ENCODE peak calls at places on chromosome X, in seven cellular contexts. R, J, L, K, Q, W and S are unnamed samples.

GRCh38 chrX:125132274-125132673 is 187.4 kb upstream of the TEX13C start:
- DNase-seq in R (peak; percentile 0), W (no peak), J (no peak), K (peak; percentile 53), Q (peak; percentile 0), L (peak; percentile 11), S (no peak)

GRCh38 chrX:74519870-74520269 is 94.6 kb downstream of the RLIM start:
- DNase-seq in R (no peak), L (no peak), K (no peak), J (no peak), Q (no peak), W (no peak), S (no peak)

GRCh38 chrX:100648601-100649417 is 4.8 kb downstream of the SRPX2 start:
- DNase-seq in R (peak; percentile 60), Q (peak; percentile 84), K (peak; percentile 57), L (peak; percentile 47), W (no peak), J (no peak), S (peak; percentile 20)

GRCh38 chrX:34528081-34528480 is 129.0 kb downstream of the TMEM47 start:
- DNase-seq in W (no peak), J (no peak), L (no peak), K (no peak), R (no peak), Q (no peak), S (no peak)

GRCh38 chrX:45757272-45757671 is 556.6 kb upstream of the DIPK2B start:
- DNase-seq in R (no peak), Q (no peak), K (no peak), J (no peak), L (no peak), W (no peak), S (no peak)

GRCh38 chrX:21975827-21976226 is 35.3 kb downstream of the SMS start:
- DNase-seq in R (no peak), L (peak; percentile 48), Q (peak; percentile 89), K (peak; percentile 66), J (no peak), W (no peak), S (no peak)

GRCh38 chrX:136906921-136907510 is 26.5 kb upstream of the RBMX start:
- DNase-seq in L (no peak), Q (no peak), J (no peak), K (no peak), R (no peak), W (no peak), S (no peak)

GRCh38 chrX:109952050-109952449 is 50.9 kb upstream of the TMEM164 start:
- DNase-seq in R (no peak), J (no peak), Q (no peak), W (no peak), K (peak; percentile 88), L (no peak), S (no peak)

GRCh38 chrX:110120025-110120424 is 117.1 kb downstream of the TMEM164 start:
- DNase-seq in L (no peak), W (no peak), R (no peak), Q (no peak), K (no peak), J (no peak), S (no peak)

GRCh38 chrX:136185409-136186022 is 38.2 kb downstream of the FHL1 start:
- DNase-seq in Q (peak; percentile 47), R (no peak), L (no peak), J (no peak), W (no peak), K (peak; percentile 41), S (no peak)

GRCh38 chrX:87392369-87392768 is 125.2 kb upstream of the KLHL4 start:
- DNase-seq in J (no peak), R (no peak), W (no peak), L (no peak), Q (no peak), K (no peak), S (no peak)

GRCh38 chrX:47539860-47540259 is 21.1 kb upstream of the ARAF start:
- DNase-seq in L (no peak), W (no peak), Q (peak; percentile 32), J (no peak), R (no peak), K (no peak), S (no peak)

GRCh38 chrX:68832101-68832416 is 3.2 kb downstream of the EFNB1 start:
- DNase-seq in Q (peak; percentile 83), W (peak; percentile 27), R (no peak), K (peak; percentile 70), J (no peak), L (peak; percentile 67), S (peak; percentile 60)

GRCh38 chrX:41045960-41046567 is 39.2 kb upstream of the USP9X start:
- DNase-seq in L (peak; percentile 31), R (no peak), K (no peak), J (no peak), W (peak; percentile 43), Q (peak; percentile 17), S (peak; percentile 13)

GRCh38 chrX:68186552-68187262 is 246.6 kb downstream of the OPHN1 start:
- DNase-seq in L (no peak), R (no peak), K (peak; percentile 69), J (no peak), Q (peak; percentile 47), W (no peak), S (no peak)

GRCh38 chrX:152061083-152061482 is 77.3 kb downstream of the MAGEA10 start:
- DNase-seq in J (no peak), L (no peak), Q (no peak), W (no peak), K (no peak), R (no peak), S (no peak)

GRCh38 chrX:55057691-55058249 is 17.1 kb upstream of the PAGE2B start:
- DNase-seq in K (peak; percentile 61), W (no peak), Q (peak; percentile 28), L (peak; percentile 41), J (no peak), R (peak; percentile 7), S (no peak)

GRCh38 chrX:23114256-23114655 is 114.5 kb downstream of the DDX53 start:
- DNase-seq in J (no peak), W (no peak), R (no peak), K (no peak), L (no peak), Q (no peak), S (no peak)

GRCh38 chrX:1870421-1870820 is 255.6 kb downstream of the ASMT start:
- DNase-seq in K (no peak), L (no peak), J (no peak), W (no peak), Q (no peak), R (no peak), S (no peak)

GRCh38 chrX:49187028-49187394 is 838 bp upstream of the PRICKLE3 start:
- DNase-seq in J (no peak), K (no peak), W (no peak), L (no peak), R (no peak), Q (no peak), S (no peak)

DNA sequence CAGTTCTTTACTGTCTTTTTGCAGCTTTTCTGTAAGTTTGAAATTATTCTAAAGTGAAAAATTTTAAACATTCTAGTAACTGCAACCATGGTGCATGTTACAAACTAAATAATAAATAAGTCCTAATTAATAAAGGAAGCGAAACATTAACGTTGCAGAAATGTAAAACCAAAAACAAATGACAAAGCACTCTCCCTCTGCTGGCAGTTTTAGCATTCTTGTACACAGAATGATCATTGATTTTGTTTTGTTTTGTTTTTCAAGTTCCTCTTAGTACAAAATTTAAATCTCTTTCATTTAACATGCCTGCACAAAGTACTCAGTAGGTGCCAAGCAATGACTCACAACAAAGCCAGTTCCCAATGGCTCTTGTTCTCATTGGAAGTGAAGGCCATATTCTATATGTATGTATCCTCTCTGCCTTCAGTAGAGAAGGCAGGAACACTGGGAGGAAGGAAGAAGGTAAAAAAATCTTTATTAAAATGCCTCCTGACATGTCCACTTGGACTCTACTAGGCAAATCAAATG is 13.7 kb upstream of the TMSB4X start:
- DNase-seq in K (no peak), Q (no peak), J (no peak), R (no peak), L (no peak), W (no peak), S (no peak)
- H3K4me1 ChIP-seq in K (peaks cover 11% of the 10 kb centered on the region), Q (peaks cover 6% of the 10 kb centered on the region), J (peaks cover 4% of the 10 kb centered on the region), R (peaks cover 7% of the 10 kb centered on the region), L (peaks cover 13% of the 10 kb centered on the region), W (peaks cover 2% of the 10 kb centered on the region), S (no peaks in the 10 kb centered on the region)

GRCh38 chrX:106178826-106179225 is 10.7 kb downstream of the PWWP3B start:
- DNase-seq in L (no peak), J (no peak), K (peak; percentile 18), Q (no peak), R (no peak), W (no peak), S (no peak)
- TF ChIP-seq CTCF in L (peak; percentile 14), J (no peak), K (peak; percentile 43), Q (no peak), R (no peak), W (no peak), S (no peak)

GRCh38 chrX:17052776-17053175 is 106.3 kb downstream of the REPS2 start:
- DNase-seq in W (no peak), Q (no peak), K (no peak), L (no peak), R (no peak), J (no peak), S (no peak)
- H3K4me1 ChIP-seq in W (no peaks in the 10 kb centered on the region), Q (no peaks in the 10 kb centered on the region), K (no peaks in the 10 kb centered on the region), L (no peaks in the 10 kb centered on the region), R (no peaks in the 10 kb centered on the region), J (no peaks in the 10 kb centered on the region), S (no peaks in the 10 kb centered on the region)

DNA sequence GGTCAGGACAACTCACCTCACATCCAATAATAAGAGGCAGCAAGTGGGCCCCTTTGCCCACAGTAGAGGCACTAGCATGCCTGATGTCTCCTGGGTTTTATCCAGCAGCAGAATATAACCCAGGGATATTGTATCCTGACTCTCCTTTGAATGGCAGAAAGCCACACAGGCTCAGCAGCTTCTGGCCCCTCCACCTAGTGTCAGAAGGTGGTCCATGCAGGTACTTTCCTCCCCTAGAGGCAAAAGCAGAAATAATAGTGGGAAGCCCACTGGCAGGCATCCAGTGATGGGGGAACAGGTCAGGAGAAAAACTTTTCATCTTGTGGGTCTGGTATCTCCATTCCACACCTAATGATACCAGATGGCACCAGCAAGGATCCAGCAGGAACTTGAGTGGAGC is 75.5 kb upstream of the IRS4 start:
- DNase-seq in K (no peak), Q (no peak), L (no peak), J (no peak), W (peak; percentile 62), R (peak; percentile 5), S (no peak)
- TF ChIP-seq CTCF in K (peak; percentile 16), Q (no peak), L (no peak), J (no peak), W (peak; percentile 75), R (peak; percentile 9), S (no peak)